ENCODE peak calls at places on chromosomes 16 and 17, in four cellular contexts. One of them, this sample, is unnamed.

GRCh38 chr16:85989863-85990643 is 91.1 kb downstream of the IRF8 start:
- DNase-seq in HepG2: no peak
- DNase-seq in K562: no peak
- DNase-seq in A549: no peak
- DNase-seq in this sample: no peak

GRCh38 chr17:14103821-14104220 is 34.5 kb downstream of the COX10 start:
- DNase-seq in HepG2: no peak
- DNase-seq in K562: no peak
- DNase-seq in A549: no peak
- DNase-seq in this sample: no peak

GRCh38 chr16:54171855-54172537 is 114.6 kb downstream of the IRX3 start:
- DNase-seq in K562: no peak
- DNase-seq in HepG2: peak; percentile 46
- DNase-seq in A549: no peak
- DNase-seq in this sample: no peak

GRCh38 chr16:2980227-2981176 is at the start of gene PKMYT1:
- DNase-seq in A549: peak; percentile 98
- DNase-seq in HepG2: peak; percentile 73
- DNase-seq in K562: peak; percentile 98
- DNase-seq in this sample: peak; percentile 89

GRCh38 chr17:28407974-28408306 is 1.9 kb upstream of the SLC46A1 start:
- DNase-seq in HepG2: no peak
- DNase-seq in K562: no peak
- DNase-seq in A549: no peak
- DNase-seq in this sample: no peak

GRCh38 chr16:48607056-48607825 is 2.7 kb downstream of the N4BP1 start:
- DNase-seq in A549: no peak
- DNase-seq in K562: no peak
- DNase-seq in HepG2: no peak
- DNase-seq in this sample: no peak

GRCh38 chr16:84842516-84843148 is 22.8 kb downstream of the CRISPLD2 start:
- DNase-seq in K562: no peak
- DNase-seq in HepG2: no peak
- DNase-seq in A549: no peak
- DNase-seq in this sample: no peak

GRCh38 chr16:20740007-20740883 is 1.4 kb downstream of the THUMPD1 start:
- DNase-seq in HepG2: peak; percentile 19
- DNase-seq in K562: no peak
- DNase-seq in A549: peak; percentile 21
- DNase-seq in this sample: no peak

GRCh38 chr17:3763777-3764170 is 37.2 kb downstream of the ITGAE start:
- DNase-seq in HepG2: no peak
- DNase-seq in A549: no peak
- DNase-seq in K562: no peak
- DNase-seq in this sample: no peak

GRCh38 chr16:57021693-57022092 is 32.3 kb downstream of the NLRC5 start:
- DNase-seq in K562: no peak
- DNase-seq in HepG2: no peak
- DNase-seq in A549: no peak
- DNase-seq in this sample: no peak

GRCh38 chr16:27431773-27432599 is 30.0 kb downstream of the IL21R start:
- DNase-seq in A549: no peak
- DNase-seq in K562: no peak
- DNase-seq in HepG2: no peak
- DNase-seq in this sample: no peak

GRCh38 chr17:4738136-4739121 is 1.2 kb upstream of the ZMYND15 start:
- DNase-seq in A549: no peak
- DNase-seq in K562: no peak
- DNase-seq in HepG2: no peak
- DNase-seq in this sample: no peak

GRCh38 chr17:7137182-7137943 is 22.7 kb upstream of the ASGR2 start:
- DNase-seq in HepG2: no peak
- DNase-seq in K562: no peak
- DNase-seq in A549: no peak
- DNase-seq in this sample: no peak

GRCh38 chr16:82317411-82318168 is 147.6 kb upstream of the MPHOSPH6 start:
- DNase-seq in A549: no peak
- DNase-seq in HepG2: no peak
- DNase-seq in K562: no peak
- DNase-seq in this sample: no peak

GRCh38 chr16:55280622-55281021 is 43.4 kb upstream of the IRX6 start:
- DNase-seq in HepG2: no peak
- DNase-seq in A549: no peak
- DNase-seq in K562: no peak
- DNase-seq in this sample: no peak

GRCh38 chr17:49435630-49436029 is 20.9 kb upstream of the PHB1 start:
- DNase-seq in K562: no peak
- DNase-seq in HepG2: no peak
- DNase-seq in A549: no peak
- DNase-seq in this sample: no peak

GRCh38 chr16:8510160-8510559 is 80.2 kb downstream of the TMEM114 start:
- DNase-seq in HepG2: no peak
- DNase-seq in A549: no peak
- DNase-seq in K562: no peak
- DNase-seq in this sample: no peak

GRCh38 chr17:79019631-79020584 is 4.1 kb upstream of the C1QTNF1 start:
- DNase-seq in A549: peak; percentile 71
- DNase-seq in HepG2: peak; percentile 79
- DNase-seq in K562: peak; percentile 50
- DNase-seq in this sample: no peak

GRCh38 chr16:58096249-58096648 is 32.9 kb downstream of the CFAP20 start:
- DNase-seq in A549: no peak
- DNase-seq in HepG2: no peak
- DNase-seq in K562: peak; percentile 39
- DNase-seq in this sample: no peak

GRCh38 chr16:22815863-22816262 is 1.9 kb downstream of the HS3ST2 start:
- DNase-seq in HepG2: no peak
- DNase-seq in K562: no peak
- DNase-seq in A549: no peak
- DNase-seq in this sample: no peak

GRCh38 chr17:8426094-8426720 is 9.5 kb upstream of the NDEL1 start:
- DNase-seq in HepG2: no peak
- DNase-seq in A549: no peak
- DNase-seq in K562: no peak
- DNase-seq in this sample: no peak

GRCh38 chr16:73232555-73233422 is 184.9 kb upstream of the ZFHX3 start:
- DNase-seq in K562: no peak
- DNase-seq in HepG2: peak; percentile 74
- DNase-seq in A549: peak; percentile 56
- DNase-seq in this sample: no peak

GRCh38 chr17:62614142-62614541 is 13.3 kb upstream of the MRC2 start:
- DNase-seq in A549: no peak
- DNase-seq in K562: no peak
- DNase-seq in HepG2: no peak
- DNase-seq in this sample: no peak

GRCh38 chr17:16929757-16930520 is 42.0 kb downstream of the TNFRSF13B start:
- DNase-seq in HepG2: no peak
- DNase-seq in K562: no peak
- DNase-seq in A549: no peak
- DNase-seq in this sample: no peak

GRCh38 chr17:17159571-17159970 is 46.6 kb downstream of the PLD6 start:
- DNase-seq in K562: no peak
- DNase-seq in HepG2: no peak
- DNase-seq in A549: no peak
- DNase-seq in this sample: no peak

GRCh38 chr16:79801550-79802090 is 201.1 kb upstream of the MAF start:
- DNase-seq in A549: no peak
- DNase-seq in HepG2: no peak
- DNase-seq in K562: no peak
- DNase-seq in this sample: no peak

GRCh38 chr16:71360378-71360777 is 1.9 kb downstream of the CALB2 start:
- DNase-seq in A549: peak; percentile 79
- DNase-seq in K562: peak; percentile 20
- DNase-seq in HepG2: peak; percentile 25
- DNase-seq in this sample: no peak

GRCh38 chr17:40038882-40039513 is 15.2 kb downstream of the MED24 start:
- DNase-seq in K562: peak; percentile 43
- DNase-seq in HepG2: peak; percentile 79
- DNase-seq in A549: peak; percentile 56
- DNase-seq in this sample: peak; percentile 59

GRCh38 chr17:28828294-28829040 is 14.1 kb downstream of the FAM222B start:
- DNase-seq in A549: no peak
- DNase-seq in K562: no peak
- DNase-seq in HepG2: no peak
- DNase-seq in this sample: peak; percentile 5

GRCh38 chr16:28821874-28822519 is 802 bp upstream of the ATXN2L start:
- DNase-seq in K562: no peak
- DNase-seq in A549: no peak
- DNase-seq in HepG2: no peak
- DNase-seq in this sample: no peak

GRCh38 chr16:67837811-67838210 is 4.3 kb upstream of the THAP11 start:
- DNase-seq in A549: no peak
- DNase-seq in HepG2: no peak
- DNase-seq in K562: no peak
- DNase-seq in this sample: no peak

GRCh38 chr17:80477647-80478478 is 1.5 kb upstream of the NPTX1 start:
- DNase-seq in HepG2: no peak
- DNase-seq in K562: peak; percentile 55
- DNase-seq in A549: peak; percentile 75
- DNase-seq in this sample: peak; percentile 72

GRCh38 chr17:49365667-49366066 is 3.6 kb upstream of the ZNF652 start:
- DNase-seq in HepG2: peak; percentile 56
- DNase-seq in K562: no peak
- DNase-seq in A549: peak; percentile 66
- DNase-seq in this sample: peak; percentile 52

GRCh38 chr16:55562936-55563335 is 3.5 kb upstream of the CAPNS2 start:
- DNase-seq in K562: no peak
- DNase-seq in A549: no peak
- DNase-seq in HepG2: no peak
- DNase-seq in this sample: no peak

GRCh38 chr17:31842416-31843381 is 16.3 kb downstream of the COPRS start:
- DNase-seq in HepG2: peak; percentile 62
- DNase-seq in K562: peak; percentile 78
- DNase-seq in A549: peak; percentile 87
- DNase-seq in this sample: peak; percentile 81

GRCh38 chr17:67151717-67152116 is 93.3 kb downstream of the HELZ start:
- DNase-seq in HepG2: no peak
- DNase-seq in K562: no peak
- DNase-seq in A549: peak; percentile 38
- DNase-seq in this sample: no peak

GRCh38 chr17:33436321-33436720 is 143.2 kb upstream of the ASIC2 start:
- DNase-seq in HepG2: no peak
- DNase-seq in A549: no peak
- DNase-seq in K562: no peak
- DNase-seq in this sample: no peak

DNA sequence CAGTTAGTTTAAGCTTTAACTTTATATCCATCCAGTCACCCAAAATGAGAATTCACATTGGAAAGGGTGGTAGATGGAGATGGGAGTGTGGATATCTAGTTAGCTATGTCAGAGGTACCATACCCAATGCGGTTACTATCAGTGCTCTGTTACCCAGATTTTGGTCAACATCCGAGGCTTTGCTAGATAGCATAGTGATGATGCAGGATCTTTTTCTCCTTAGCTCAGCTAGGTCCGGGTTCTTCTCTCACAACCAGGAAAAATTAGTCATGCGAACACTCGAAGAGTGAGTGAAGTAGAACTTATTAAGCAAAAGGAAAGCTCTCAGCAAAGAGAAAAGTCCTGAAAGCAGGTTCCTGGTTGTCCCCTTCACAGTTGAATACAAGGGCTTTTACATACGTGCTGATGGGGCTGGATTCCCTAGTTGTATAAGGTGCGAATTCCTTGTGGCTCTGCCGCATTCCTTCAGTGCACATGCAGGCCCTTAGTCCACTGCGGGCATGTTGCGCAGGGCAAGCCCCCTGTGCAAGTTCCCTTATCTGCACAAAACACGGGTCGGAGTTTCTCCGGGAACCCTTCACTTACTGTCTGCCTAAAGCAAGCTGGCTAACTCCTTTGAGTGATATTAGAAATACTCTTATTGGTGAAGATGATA is 73.2 kb upstream of the FAM20A start:
- DNase-seq in K562: no peak
- DNase-seq in A549: no peak
- DNase-seq in HepG2: no peak
- DNase-seq in this sample: no peak
- TF ChIP-seq HMGXB4 in K562: no peak
- TF ChIP-seq HMGXB4 in A549: no peak
- TF ChIP-seq HMGXB4 in HepG2: no peak
- TF ChIP-seq HMGXB4 in this sample: no peak

GRCh38 chr17:57619061-57619937 is 125.8 kb downstream of the CCDC182 start:
- DNase-seq in A549: no peak
- DNase-seq in K562: no peak
- DNase-seq in HepG2: no peak
- DNase-seq in this sample: no peak
- TF ChIP-seq HMGXB4 in A549: no peak
- TF ChIP-seq HMGXB4 in K562: no peak
- TF ChIP-seq HMGXB4 in HepG2: no peak
- TF ChIP-seq HMGXB4 in this sample: no peak

GRCh38 chr17:74126959-74127358 is 76.5 kb upstream of the RPL38 start:
- DNase-seq in HepG2: no peak
- DNase-seq in A549: no peak
- DNase-seq in K562: no peak
- DNase-seq in this sample: no peak

GRCh38 chr17:74123866-74124265 is 79.6 kb upstream of the RPL38 start:
- DNase-seq in HepG2: no peak
- DNase-seq in K562: no peak
- DNase-seq in A549: no peak
- DNase-seq in this sample: no peak

GRCh38 chr17:74125160-74125559 is 78.3 kb upstream of the RPL38 start:
- DNase-seq in A549: no peak
- DNase-seq in HepG2: no peak
- DNase-seq in K562: no peak
- DNase-seq in this sample: no peak

GRCh38 chr17:74128456-74128855 is 75.0 kb upstream of the RPL38 start:
- DNase-seq in HepG2: no peak
- DNase-seq in K562: no peak
- DNase-seq in A549: no peak
- DNase-seq in this sample: no peak

DNA sequence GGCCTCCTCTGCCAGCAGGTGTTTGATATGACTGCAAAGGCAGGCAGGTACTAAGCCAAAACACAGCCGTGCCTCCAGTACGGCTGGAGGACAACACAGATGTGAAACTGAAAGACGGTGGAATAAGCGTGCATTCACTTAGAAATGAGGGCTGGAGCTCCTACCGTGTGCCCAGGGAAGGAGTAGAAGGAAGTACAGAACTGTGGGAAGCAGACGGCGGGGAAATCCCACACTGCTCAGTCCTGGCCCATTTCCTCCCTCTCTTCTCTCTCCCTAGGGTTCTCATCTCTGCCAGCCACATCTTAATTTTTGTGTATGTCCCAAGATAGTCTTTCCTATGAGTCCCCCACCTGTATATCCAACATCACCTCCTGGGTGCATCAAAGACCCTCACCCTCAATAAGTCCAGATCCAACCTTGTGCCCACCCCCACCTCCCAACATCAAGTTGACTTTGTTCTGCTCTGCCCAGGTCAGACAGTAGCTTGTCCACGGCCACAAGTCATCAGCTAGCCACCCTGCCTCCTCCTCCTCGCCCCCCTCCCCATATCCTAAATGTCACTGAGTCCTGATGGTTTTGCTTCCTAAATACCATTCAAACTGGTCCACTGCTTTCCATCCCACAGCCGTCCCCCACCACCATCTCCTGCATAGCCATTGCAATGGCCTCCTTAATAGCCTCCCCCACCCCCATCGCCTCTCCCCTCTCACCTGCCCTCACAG is 77.1 kb upstream of the RPL38 start:
- DNase-seq in A549: no peak
- DNase-seq in K562: no peak
- DNase-seq in HepG2: no peak
- DNase-seq in this sample: no peak
- TF ChIP-seq HMGXB4 in A549: no peak
- TF ChIP-seq HMGXB4 in K562: no peak
- TF ChIP-seq HMGXB4 in HepG2: no peak
- TF ChIP-seq HMGXB4 in this sample: no peak

GRCh38 chr17:34820922-34821321 is 140.3 kb downstream of the CCT6B start:
- DNase-seq in A549: no peak
- DNase-seq in K562: no peak
- DNase-seq in HepG2: no peak
- DNase-seq in this sample: no peak
- TF ChIP-seq HMGXB4 in A549: no peak
- TF ChIP-seq HMGXB4 in K562: no peak
- TF ChIP-seq HMGXB4 in HepG2: no peak
- TF ChIP-seq HMGXB4 in this sample: no peak

This sample was measured in WTC11.